ENCODE peak calls at places on chromosomes 11 and 22, in nine cellular contexts. R is fibroblast of lung; F is body of pancreas; E is CD8-positive, alpha-beta T cell; O is colonic mucosa; U is cardiac muscle cell; K is heart left ventricle; P is lung; L is A549. S is an unnamed sample. For H3K4me1, the result is how much of the 10 kb centered on the place peaks cover.

GRCh38 chr11:36156486-36157150 is 132.6 kb downstream of the COMMD9 start:
- DNase-seq in P (no peak), K (no peak), F (no peak), U (peak), L (no peak), O (no peak), R (no peak), E (no peak), S (no peak)

GRCh38 chr11:123482225-123482624 is 52.2 kb downstream of the GRAMD1B start:
- DNase-seq in O (no peak), R (no peak), F (no peak), U (no peak), L (no peak), K (no peak), E (no peak), P (no peak), S (no peak)

GRCh38 chr11:20022363-20023081 is 137.8 kb downstream of the DBX1 start:
- DNase-seq in F (peak), U (peak), O (no peak), L (peak), P (no peak), E (no peak), K (no peak), R (peak), S (no peak)

GRCh38 chr22:38098410-38099249 is 11.9 kb downstream of the BAIAP2L2 start:
- DNase-seq in P (no peak), L (no peak), U (peak), E (no peak), K (no peak), O (no peak), R (peak), F (no peak), S (no peak)

GRCh38 chr11:70048279-70049024 is 29.7 kb upstream of the ANO1 start:
- DNase-seq in E (no peak), P (no peak), O (peak), L (peak), R (no peak), K (no peak), U (no peak), F (no peak), S (peak)

GRCh38 chr11:88175004-88175706 is at the start of gene RAB38:
- DNase-seq in F (peak), R (peak), O (peak), K (peak), P (peak), L (no peak), E (no peak), U (peak), S (peak)

GRCh38 chr11:61173456-61173855 is 12.2 kb upstream of the VPS37C start:
- DNase-seq in R (no peak), F (peak), O (no peak), P (no peak), E (no peak), K (no peak), U (peak), L (no peak), S (no peak)

GRCh38 chr11:87031433-87032170 is 6.1 kb upstream of the TMEM135 start:
- DNase-seq in E (no peak), P (no peak), O (no peak), U (no peak), L (no peak), R (no peak), K (no peak), F (no peak), S (no peak)

GRCh38 chr22:48044484-48045060 is 1282.1 kb downstream of the TBC1D22A start:
- DNase-seq in L (no peak), P (no peak), E (no peak), F (no peak), R (no peak), O (no peak), U (no peak), K (no peak), S (no peak)

GRCh38 chr11:60625262-60625661 is 74.2 kb upstream of the MS4A8 start:
- DNase-seq in L (no peak), E (no peak), F (peak), O (peak), K (no peak), U (peak), P (no peak), R (peak), S (peak)

GRCh38 chr11:90134420-90135003 is at the start of gene NAALAD2:
- DNase-seq in R (peak), E (no peak), L (peak), P (peak), K (peak), U (peak), F (peak), O (peak), S (peak)

GRCh38 chr11:71197096-71197495 is 55.3 kb downstream of the SHANK2 start:
- DNase-seq in P (no peak), U (no peak), R (no peak), E (no peak), F (no peak), K (no peak), O (no peak), L (no peak), S (no peak)

GRCh38 chr11:66853242-66854229 is 3.3 kb upstream of the LRFN4 start:
- DNase-seq in E (no peak), U (no peak), R (no peak), L (no peak), F (no peak), O (no peak), K (no peak), P (no peak), S (peak)

GRCh38 chr22:19377565-19378361 is 53.8 kb downstream of the HIRA start:
- DNase-seq in K (no peak), L (no peak), R (no peak), E (no peak), O (no peak), F (no peak), U (no peak), P (no peak), S (no peak)

DNA sequence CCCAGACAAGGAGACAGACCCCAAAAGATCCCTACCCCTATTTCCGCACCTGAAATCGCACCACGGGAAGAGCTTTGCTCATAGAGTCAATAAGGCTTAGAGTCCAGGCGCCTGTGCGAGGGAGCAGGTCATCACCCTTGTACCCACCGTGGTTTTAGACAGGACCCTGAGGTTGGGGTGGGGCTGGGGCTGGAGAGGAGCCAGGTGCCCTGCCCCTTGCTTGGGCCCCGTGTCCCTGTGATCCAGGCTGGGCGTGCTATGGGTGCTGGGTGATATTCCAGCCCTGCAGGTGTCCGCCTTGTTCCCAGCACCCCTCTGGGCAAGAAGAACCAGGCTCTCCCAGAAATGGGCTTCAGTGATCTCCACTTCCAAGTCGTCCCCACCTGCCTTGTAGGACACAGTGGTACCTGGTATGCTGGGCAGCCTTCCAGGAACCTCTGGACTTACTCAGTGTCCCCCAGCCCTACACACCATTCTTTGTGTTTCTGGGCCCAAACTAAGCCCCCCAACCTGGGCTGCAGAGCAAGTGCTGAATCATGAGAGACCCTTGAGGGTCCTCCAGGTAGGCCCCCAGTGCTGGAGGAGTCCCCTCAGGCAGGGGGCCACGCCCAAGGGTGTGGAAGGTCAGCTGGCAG is 4.5 kb downstream of the CD81 start:
- DNase-seq in F (peak), P (no peak), R (no peak), O (no peak), U (no peak), L (no peak), K (no peak), E (no peak), S (no peak)
- H3K4me3 ChIP-seq in F (no peak), P (no peak), R (peak), O (no peak), U (no peak), L (no peak), K (no peak), E (no peak), S (no peak)

GRCh38 chr22:22322792-22323191 is 78.2 kb downstream of the VPREB1 start:
- DNase-seq in E (no peak), P (no peak), F (no peak), L (no peak), U (no peak), O (no peak), R (no peak), K (no peak), S (no peak)

DNA sequence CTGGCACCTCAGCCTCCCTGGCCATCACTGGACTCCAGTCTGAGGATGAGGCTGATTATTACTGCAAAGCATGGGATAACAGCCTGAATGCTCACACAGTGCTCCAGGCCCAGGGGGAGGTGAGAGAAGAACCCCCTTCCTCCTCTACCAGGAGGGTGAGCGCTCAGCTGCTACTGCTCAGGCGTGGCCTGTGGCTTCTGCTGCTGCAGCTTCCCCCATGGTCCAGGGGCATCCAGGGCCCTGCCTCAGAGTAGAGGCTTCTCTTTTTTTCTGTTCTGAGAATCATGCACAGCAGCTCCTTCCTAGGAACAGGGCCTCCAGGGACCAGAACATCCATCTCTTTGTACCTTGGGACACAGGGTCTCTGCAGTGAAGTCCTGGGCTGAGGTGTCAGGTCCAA is 83.1 kb downstream of the VPREB1 start:
- DNase-seq in O (no peak), L (no peak), E (no peak), F (no peak), K (no peak), U (no peak), P (no peak), R (no peak), S (no peak)
- TF ChIP-seq CTCF in O (no peak), L (no peak), E (no peak), F (no peak), K (no peak), U (no peak), P (no peak), R (no peak), S (no peak)

DNA sequence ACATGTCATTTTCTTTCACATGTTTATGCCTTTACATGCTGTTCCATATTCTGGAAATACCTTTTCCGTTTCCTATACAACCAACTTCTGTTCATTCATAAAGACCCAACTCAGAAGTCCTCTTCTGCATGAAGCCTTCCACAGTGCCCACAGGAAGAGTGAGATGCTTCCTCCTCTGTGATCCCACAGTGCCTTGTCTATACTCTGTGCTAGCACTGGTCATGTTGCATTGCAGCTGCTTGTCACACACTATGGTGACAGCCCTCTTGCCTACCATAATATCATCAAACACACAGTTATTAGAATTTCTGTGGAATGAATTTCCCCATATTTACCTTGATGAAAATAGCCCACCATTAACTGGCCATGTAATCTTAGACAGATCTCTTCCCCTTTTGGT is 8.9 kb downstream of the PARVA start:
- DNase-seq in L (no peak), K (no peak), E (no peak), R (no peak), P (no peak), O (no peak), U (no peak), F (no peak), S (no peak)
- H3K4me1 ChIP-seq in L (under half), K (under half), E (under half), R (under half), P (under half), O (under half), U (under half), F (half or more), S (under half)

GRCh38 chr11:109940816-109941215 is 152.4 kb upstream of the ZC3H12C start:
- DNase-seq in R (peak), L (peak), E (no peak), U (peak), K (no peak), O (no peak), F (no peak), P (no peak), S (no peak)

GRCh38 chr11:109946322-109946846 is 146.8 kb upstream of the ZC3H12C start:
- DNase-seq in P (peak), U (peak), K (peak), R (peak), E (peak), L (peak), O (peak), F (peak), S (peak)

GRCh38 chr11:109945626-109946321 is 147.4 kb upstream of the ZC3H12C start:
- DNase-seq in O (no peak), K (no peak), U (no peak), L (no peak), F (no peak), E (no peak), P (no peak), R (no peak), S (no peak)
- H3K4me3 ChIP-seq in O (no peak), K (no peak), U (no peak), L (peak), F (no peak), E (no peak), P (no peak), R (peak), S (no peak)

GRCh38 chr22:25881353-25881752 is 139.4 kb downstream of the MYO18B start:
- DNase-seq in O (no peak), F (no peak), L (no peak), R (no peak), P (no peak), E (no peak), U (no peak), K (no peak), S (no peak)

GRCh38 chr22:25884121-25884520 is 142.1 kb downstream of the MYO18B start:
- DNase-seq in F (no peak), E (no peak), L (no peak), U (no peak), R (no peak), O (no peak), K (no peak), P (no peak), S (no peak)

GRCh38 chr22:25878933-25879332 is 136.9 kb downstream of the MYO18B start:
- DNase-seq in R (no peak), P (no peak), L (no peak), K (no peak), O (no peak), F (no peak), E (no peak), U (no peak), S (no peak)

GRCh38 chr22:25882366-25882765 is 140.4 kb downstream of the MYO18B start:
- DNase-seq in O (no peak), F (no peak), L (no peak), U (no peak), R (no peak), K (no peak), P (no peak), E (no peak), S (no peak)

GRCh38 chr22:25880524-25880923 is 138.5 kb downstream of the MYO18B start:
- DNase-seq in F (no peak), K (no peak), P (no peak), O (no peak), U (no peak), R (no peak), L (no peak), E (no peak), S (no peak)
- TF ChIP-seq CTCF in F (no peak), K (no peak), P (no peak), O (no peak), U (no peak), R (no peak), L (no peak), E (no peak), S (no peak)